ENCODE peak calls at places on chromosomes 13 and 19, in six cellular contexts. M is activated CD4-positive, alpha-beta T cell treated with anti-CD3 and anti-CD28 coated beads for 4 hours; D is Kasumi-1; S is caudate nucleus; R is AG04450; K is fibroblast of gingiva. O is an unnamed sample.

GRCh38 chr13:66794340-66795031 is 435.6 kb downstream of the PCDH9 start:
- DNase-seq in K (no peak), S (no peak), R (no peak), D (no peak), M (no peak), O (no peak)

GRCh38 chr19:30546332-30546731 is 174.1 kb downstream of the ZNF536 start:
- DNase-seq in M (no peak), R (no peak), D (no peak), K (no peak), S (no peak), O (no peak)

GRCh38 chr13:81012031-81012430 is 671.1 kb upstream of the SPRY2 start:
- DNase-seq in R (no peak), M (no peak), S (no peak), D (no peak), K (no peak), O (no peak)

GRCh38 chr13:42477588-42478190 is 96.3 kb upstream of the TNFSF11 start:
- DNase-seq in K (peak), M (no peak), D (no peak), R (no peak), S (no peak), O (peak)

GRCh38 chr19:31356587-31357314 is 7.5 kb upstream of the TSHZ3 start:
- DNase-seq in K (no peak), M (peak), R (no peak), D (no peak), S (no peak), O (no peak)

GRCh38 chr13:106617561-106617960 is 49.6 kb upstream of the ARGLU1 start:
- DNase-seq in D (no peak), K (no peak), M (no peak), R (no peak), S (no peak), O (no peak)

GRCh38 chr13:72544042-72544441 is 183.4 kb downstream of the MZT1 start:
- DNase-seq in K (no peak), D (no peak), M (no peak), S (no peak), R (no peak), O (no peak)

GRCh38 chr13:99027260-99027659 is 49.4 kb upstream of the DOCK9 start:
- DNase-seq in S (no peak), D (no peak), M (no peak), R (no peak), K (no peak), O (no peak)

GRCh38 chr19:19053508-19054314 is 10.1 kb upstream of the SLC25A42 start:
- DNase-seq in M (peak), D (peak), S (peak), R (no peak), K (peak), O (peak)

GRCh38 chr13:98089246-98089645 is 53.6 kb upstream of the FARP1 start:
- DNase-seq in K (no peak), D (no peak), R (no peak), M (no peak), S (no peak), O (no peak)

GRCh38 chr13:87259479-87260083 is 411.6 kb upstream of the SLITRK5 start:
- DNase-seq in D (peak), R (no peak), K (no peak), M (no peak), S (no peak), O (no peak)

GRCh38 chr13:110380359-110381028 is 73.4 kb downstream of the COL4A2 start:
- DNase-seq in D (no peak), S (no peak), K (no peak), M (no peak), R (no peak), O (no peak)

GRCh38 chr13:81295177-81295576 is 954.3 kb upstream of the SPRY2 start:
- DNase-seq in M (no peak), D (no peak), K (no peak), R (no peak), S (no peak), O (no peak)

GRCh38 chr13:99356216-99357089 is 49.3 kb upstream of the GPR183 start:
- DNase-seq in K (peak), R (peak), M (peak), S (no peak), D (peak), O (no peak)

GRCh38 chr19:17340871-17341357 is 3.6 kb downstream of the GTPBP3 start:
- DNase-seq in K (no peak), S (no peak), D (no peak), M (no peak), R (no peak), O (no peak)